ENCODE peak calls at places on chromosome 10, in six cellular contexts. O is kidney glomerular epithelial cell; M is HEK293T; Z is right cardiac atrium; D is activated CD8-positive, alpha-beta T cell treated with anti-CD3 and anti-CD28 coated beads, Interleukin-2, amount 10 ng/mL, durations not matched to agents 7 days and 5 days; V is iris pigment epithelial cell. Y is an unnamed sample.

GRCh38 chr10:129498680-129499079 is 31.6 kb downstream of the MGMT start:
- DNase-seq in O (no peak), D (no peak), Z (no peak), V (no peak), M (no peak), Y (no peak)

GRCh38 chr10:44280211-44280610 is 104.7 kb downstream of the CXCL12 start:
- DNase-seq in Z (no peak), D (no peak), M (no peak), V (no peak), O (no peak), Y (no peak)

GRCh38 chr10:77285529-77286182 is 352.0 kb downstream of the KCNMA1 start:
- DNase-seq in O (no peak), V (no peak), M (no peak), Z (no peak), D (no peak), Y (no peak)

GRCh38 chr10:117860823-117861222 is 185.9 kb downstream of the RAB11FIP2 start:
- DNase-seq in D (no peak), V (peak), O (no peak), Z (no peak), M (peak), Y (no peak)

GRCh38 chr10:87634311-87634710 is 25.4 kb upstream of the PAPSS2 start:
- DNase-seq in M (no peak), D (no peak), O (no peak), Z (no peak), V (peak), Y (no peak)

GRCh38 chr10:130725474-130725970 is 586.0 kb downstream of the TCERG1L start:
- DNase-seq in O (no peak), Z (no peak), D (no peak), V (no peak), M (no peak), Y (no peak)

GRCh38 chr10:12177642-12178041 is 18.0 kb downstream of the NUDT5 start:
- DNase-seq in M (no peak), D (no peak), Z (no peak), V (peak), O (no peak), Y (no peak)

GRCh38 chr10:69486922-69487730 is 35.9 kb downstream of the TSPAN15 start:
- DNase-seq in Z (peak), D (no peak), M (no peak), V (no peak), O (peak), Y (no peak)

GRCh38 chr10:35178305-35178704 is 51.7 kb downstream of the CREM start:
- DNase-seq in M (no peak), Z (no peak), O (no peak), V (no peak), D (no peak), Y (no peak)

GRCh38 chr10:80333985-80334384 is 22.6 kb downstream of the DYDC1 start:
- DNase-seq in D (no peak), Z (no peak), V (no peak), O (no peak), M (no peak), Y (no peak)

GRCh38 chr10:113187066-113187777 is 237.2 kb downstream of the TCF7L2 start:
- DNase-seq in Z (peak), M (peak), V (peak), D (no peak), O (no peak), Y (peak)

GRCh38 chr10:131400518-131400917 is 89.0 kb upstream of the TCERG1L start:
- DNase-seq in V (no peak), M (no peak), O (no peak), Z (no peak), D (no peak), Y (no peak)

GRCh38 chr10:23078114-23078513 is 17.3 kb upstream of the MSRB2 start:
- DNase-seq in M (no peak), D (no peak), V (no peak), O (no peak), Z (no peak), Y (no peak)

GRCh38 chr10:99411546-99411945 is 18.9 kb downstream of the GOT1 start:
- DNase-seq in V (no peak), D (no peak), Z (no peak), M (no peak), O (no peak), Y (no peak)

GRCh38 chr10:29784175-29784773 is 149.5 kb upstream of the SVIL start:
- DNase-seq in M (peak), O (peak), V (peak), D (no peak), Z (no peak), Y (no peak)

GRCh38 chr10:33015798-33016547 is 57.9 kb upstream of the ITGB1 start:
- DNase-seq in Z (no peak), M (no peak), O (peak), V (peak), D (no peak), Y (no peak)

GRCh38 chr10:118501637-118502440 is 93.6 kb downstream of the PRLHR start:
- DNase-seq in Z (no peak), M (no peak), V (peak), O (no peak), D (no peak), Y (no peak)

GRCh38 chr10:11515596-11516418 is 95.6 kb downstream of the USP6NL start:
- DNase-seq in M (peak), O (peak), Z (no peak), D (peak), V (peak), Y (peak)

GRCh38 chr10:43728425-43728824 is 79.7 kb upstream of the ZNF32 start:
- DNase-seq in D (no peak), M (no peak), O (no peak), Z (no peak), V (no peak), Y (no peak)

GRCh38 chr10:132879408-132880147 is 62.8 kb downstream of the CFAP46 start:
- DNase-seq in Z (no peak), D (no peak), O (no peak), M (no peak), V (no peak), Y (no peak)

GRCh38 chr10:58856508-58857240 is 319.8 kb upstream of the PHYHIPL start:
- DNase-seq in V (peak), M (no peak), Z (no peak), O (peak), D (no peak), Y (no peak)

GRCh38 chr10:43785252-43785651 is 136.6 kb upstream of the ZNF32 start:
- DNase-seq in D (no peak), V (peak), O (no peak), Z (no peak), M (no peak), Y (no peak)

GRCh38 chr10:21707498-21707897 is 173.5 kb downstream of the MLLT10 start:
- DNase-seq in M (no peak), Z (no peak), D (no peak), O (no peak), V (no peak), Y (no peak)

GRCh38 chr10:110358869-110359629 is 54.3 kb upstream of the SMNDC1 start:
- DNase-seq in Z (no peak), V (peak), D (no peak), M (no peak), O (peak), Y (no peak)

GRCh38 chr10:50809596-50809995 is 69.9 kb downstream of the ASAH2B start:
- DNase-seq in M (no peak), O (no peak), Z (no peak), V (peak), D (no peak), Y (no peak)

GRCh38 chr10:73039635-73040034 is 57.0 kb downstream of the P4HA1 start:
- DNase-seq in O (no peak), Z (no peak), V (peak), D (no peak), M (no peak), Y (no peak)

GRCh38 chr10:109866168-109866994 is 56.9 kb downstream of the XPNPEP1 start:
- DNase-seq in M (peak), V (peak), D (no peak), O (no peak), Z (peak), Y (no peak)